ENCODE peak calls at places on chromosome 21, in five cellular contexts. Z is GM12878, Q is psoas muscle, L is tibial artery, X is heart left ventricle. G is an unnamed sample.

GRCh38 chr21:44927587-44928461 is 7.1 kb upstream of the ITGB2 start:
- DNase-seq in Q (peak), L (peak), Z (peak), X (no peak), G (peak)

GRCh38 chr21:45902292-45902995 is 79.1 kb upstream of the COL6A1 start:
- DNase-seq in L (peak), Z (no peak), Q (no peak), X (no peak), G (no peak)

GRCh38 chr21:36027352-36027751 is 33.0 kb downstream of the SETD4 start:
- DNase-seq in Z (no peak), X (no peak), Q (no peak), L (no peak), G (no peak)

GRCh38 chr21:44612029-44612486 is at the start of gene KRTAP10-8:
- DNase-seq in Q (no peak), X (no peak), Z (no peak), L (no peak), G (no peak)

GRCh38 chr21:21200103-21200938 is 202.1 kb downstream of the NCAM2 start:
- DNase-seq in X (peak), Q (peak), L (peak), Z (no peak), G (peak)

GRCh38 chr21:31630062-31630711 is 29.3 kb upstream of the SOD1 start:
- DNase-seq in Q (no peak), Z (no peak), L (no peak), X (no peak), G (no peak)

GRCh38 chr21:44370027-44370735 is 16.8 kb downstream of the TRPM2 start:
- DNase-seq in L (no peak), X (no peak), Z (no peak), Q (peak), G (no peak)

GRCh38 chr21:40507978-40508377 is 339.0 kb downstream of the DSCAM start:
- DNase-seq in Q (no peak), Z (no peak), X (no peak), L (no peak), G (no peak)

GRCh38 chr21:36065497-36066036 is 4.3 kb upstream of the CBR1 start:
- DNase-seq in X (no peak), Q (no peak), Z (no peak), L (no peak), G (no peak)

GRCh38 chr21:29470397-29470796 is 171.7 kb downstream of the BACH1 start:
- DNase-seq in Q (no peak), L (no peak), Z (no peak), X (no peak), G (no peak)

GRCh38 chr21:20627594-20627993 is 370.6 kb upstream of the NCAM2 start:
- DNase-seq in L (no peak), X (no peak), Z (no peak), Q (no peak), G (no peak)

GRCh38 chr21:44710294-44710665 is 1.1 kb downstream of the TSPEAR start:
- DNase-seq in X (no peak), Z (no peak), Q (no peak), L (no peak), G (no peak)

GRCh38 chr21:25583370-25584133 is 23.7 kb downstream of the MRPL39 start:
- DNase-seq in Z (no peak), X (no peak), Q (no peak), L (no peak), G (no peak)

GRCh38 chr21:37568415-37568814 is 201.8 kb downstream of the DYRK1A start:
- DNase-seq in X (no peak), L (no peak), Z (no peak), Q (no peak), G (no peak)

GRCh38 chr21:35730325-35730724 is 330.0 kb downstream of the SETD4 start:
- DNase-seq in Q (no peak), X (no peak), Z (no peak), L (no peak), G (no peak)

GRCh38 chr21:35316933-35317332 is 267.8 kb upstream of the RUNX1 start:
- DNase-seq in Z (no peak), Q (no peak), L (no peak), X (no peak), G (no peak)

GRCh38 chr21:30990514-30991304 is 47.6 kb downstream of the KRTAP19-8 start:
- DNase-seq in Q (no peak), X (no peak), Z (no peak), L (no peak), G (no peak)

GRCh38 chr21:36704281-36704957 is 5.5 kb downstream of the SIM2 start:
- DNase-seq in Z (no peak), L (no peak), Q (no peak), X (no peak), G (no peak)

GRCh38 chr21:37619464-37619974 is 252.9 kb downstream of the DYRK1A start:
- DNase-seq in X (peak), Z (no peak), Q (no peak), L (no peak), G (no peak)

GRCh38 chr21:40660461-40660860 is 186.5 kb downstream of the DSCAM start:
- DNase-seq in Q (no peak), L (no peak), Z (no peak), X (no peak), G (no peak)

GRCh38 chr21:36015096-36015495 is 45.2 kb downstream of the SETD4 start:
- DNase-seq in L (no peak), Q (no peak), X (no peak), Z (no peak), G (no peak)

GRCh38 chr21:35933466-35933865 is 126.9 kb downstream of the SETD4 start:
- DNase-seq in Q (peak), L (peak), X (peak), Z (no peak), G (peak)

GRCh38 chr21:45829566-45830147 is 151.9 kb upstream of the COL6A1 start:
- DNase-seq in L (no peak), X (no peak), Z (no peak), Q (no peak), G (no peak)

GRCh38 chr21:36692125-36692843 is 6.6 kb upstream of the SIM2 start:
- DNase-seq in Z (no peak), Q (no peak), X (no peak), L (no peak), G (no peak)

GRCh38 chr21:45324430-45325205 is 36.9 kb upstream of the POFUT2 start:
- DNase-seq in X (peak), Q (peak), Z (no peak), L (peak), G (no peak)

GRCh38 chr21:26007911-26008579 is 162.5 kb downstream of the APP start:
- DNase-seq in L (no peak), Q (no peak), X (no peak), Z (no peak), G (no peak)

GRCh38 chr21:14687277-14687642 is 141.1 kb upstream of the SAMSN1 start:
- DNase-seq in X (no peak), L (no peak), Z (peak), Q (no peak), G (no peak)

GRCh38 chr21:25934771-25935224 is 200.0 kb downstream of the GABPA start:
- DNase-seq in Z (no peak), L (peak), X (peak), Q (peak), G (peak)

GRCh38 chr21:31396399-31396798 is 52.3 kb upstream of the TIAM1 start:
- DNase-seq in L (no peak), Q (no peak), X (no peak), Z (no peak), G (no peak)

GRCh38 chr21:45248893-45249381 is 38.8 kb downstream of the POFUT2 start:
- DNase-seq in Q (no peak), Z (no peak), X (no peak), L (peak), G (peak)

GRCh38 chr21:37780991-37781983 is 135.0 kb downstream of the KCNJ6 start:
- DNase-seq in X (no peak), Z (no peak), Q (no peak), L (no peak), G (no peak)

GRCh38 chr21:36155603-36156338 is 853 bp upstream of the DOP1B start:
- DNase-seq in Z (no peak), Q (no peak), L (peak), X (no peak), G (peak)

GRCh38 chr21:31623664-31624063 is 35.8 kb upstream of the SOD1 start:
- DNase-seq in X (no peak), Z (no peak), Q (no peak), L (no peak), G (no peak)

GRCh38 chr21:34995979-34996303 is 53.2 kb downstream of the RUNX1 start:
- DNase-seq in Z (no peak), Q (no peak), X (no peak), L (no peak), G (no peak)

GRCh38 chr21:14825405-14826032 is 239.3 kb downstream of the NRIP1 start:
- DNase-seq in X (no peak), L (no peak), Z (peak), Q (no peak), G (no peak)

GRCh38 chr21:40819262-40819661 is 27.7 kb downstream of the DSCAM start:
- DNase-seq in X (no peak), L (no peak), Q (no peak), Z (no peak), G (no peak)

DNA sequence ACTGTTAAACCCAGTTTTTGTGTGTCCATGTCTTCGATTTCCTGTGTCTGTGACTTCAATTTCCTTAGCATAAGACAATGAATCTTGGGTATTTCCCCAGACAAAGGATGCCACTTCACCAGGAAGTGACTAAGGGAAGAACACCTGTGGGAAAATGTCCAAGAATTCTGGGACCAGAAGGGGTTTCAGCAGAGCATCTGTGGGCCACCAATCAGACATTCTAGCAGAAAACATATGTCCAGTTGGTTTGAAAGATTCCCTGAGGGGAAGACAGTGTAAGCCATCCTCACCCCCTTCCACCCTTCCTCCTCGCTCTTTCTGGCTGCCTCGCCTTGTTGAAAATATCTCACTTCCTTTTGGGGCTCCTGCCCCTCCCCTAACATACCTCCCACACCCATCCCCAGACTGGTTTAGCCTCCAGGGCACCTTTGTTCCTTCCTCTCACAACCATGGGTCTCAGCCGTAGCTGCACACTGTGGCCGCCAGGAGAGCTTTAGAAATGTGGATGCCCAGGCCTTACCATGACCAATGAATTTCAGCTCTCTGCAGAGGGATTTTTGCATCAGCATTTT is 25.5 kb upstream of the IFNAR1 start:
- DNase-seq in L (no peak), X (no peak), Q (no peak), Z (peak), G (peak)
- TF ChIP-seq CTCF in L (no peak), X (no peak), Q (no peak), Z (peak), G (no peak)

GRCh38 chr21:39084979-39085729 is 98.1 kb downstream of the PSMG1 start:
- DNase-seq in Z (no peak), X (no peak), L (peak), Q (no peak), G (no peak)

GRCh38 chr21:39085843-39086415 is 97.3 kb downstream of the PSMG1 start:
- DNase-seq in Q (no peak), Z (no peak), L (no peak), X (no peak), G (no peak)

GRCh38 chr21:39082656-39083376 is 100.4 kb downstream of the PSMG1 start:
- DNase-seq in Q (no peak), X (no peak), Z (no peak), L (no peak), G (peak)

GRCh38 chr21:39083377-39084008 is 99.8 kb downstream of the PSMG1 start:
- DNase-seq in X (no peak), Z (no peak), L (no peak), Q (no peak), G (peak)

DNA sequence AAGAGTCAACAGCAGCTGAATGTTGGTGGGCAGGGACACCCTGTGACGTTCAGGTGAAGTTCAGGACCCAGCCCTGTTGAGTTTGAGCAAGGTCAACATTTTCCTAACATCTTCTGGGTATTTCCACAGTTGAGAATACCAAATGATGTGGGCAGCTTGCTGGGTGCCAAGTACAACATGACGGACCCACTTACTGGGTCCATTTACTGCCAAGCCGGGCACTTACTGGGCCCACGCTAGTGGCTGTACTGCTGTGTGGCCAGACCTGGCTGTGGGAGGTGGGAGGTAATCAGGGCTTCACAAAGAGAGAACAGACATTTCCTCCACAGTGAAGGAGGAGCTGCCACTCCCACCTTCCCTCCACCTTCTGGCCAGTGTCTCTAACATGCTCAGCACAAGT is 99.2 kb downstream of the PSMG1 start:
- DNase-seq in L (no peak), Q (no peak), X (no peak), Z (no peak), G (no peak)
- TF ChIP-seq CTCF in L (no peak), Q (no peak), X (no peak), Z (no peak), G (no peak)

DNA sequence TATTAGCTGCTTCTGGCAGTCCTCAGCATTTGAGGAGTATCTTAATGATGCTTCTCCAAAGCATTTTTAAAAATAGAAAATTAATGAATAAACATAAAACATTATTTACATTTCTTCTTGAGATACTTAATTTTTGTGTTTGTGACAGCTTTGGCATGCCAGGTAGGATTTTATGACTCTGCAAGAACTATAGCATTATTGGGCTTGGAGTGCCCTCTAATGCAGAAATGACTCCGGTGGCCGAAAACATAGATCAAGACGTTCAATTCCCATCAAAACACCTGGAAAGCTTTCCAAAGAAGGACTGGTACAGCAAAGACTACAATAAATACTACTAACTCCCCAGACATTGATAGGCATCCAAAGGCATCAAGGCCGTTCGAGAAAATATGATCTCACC is 366.4 kb upstream of the CXADR start:
- DNase-seq in Q (no peak), Z (no peak), X (no peak), L (no peak), G (no peak)
- TF ChIP-seq CTCF in Q (no peak), Z (no peak), X (no peak), L (no peak), G (peak)

DNA sequence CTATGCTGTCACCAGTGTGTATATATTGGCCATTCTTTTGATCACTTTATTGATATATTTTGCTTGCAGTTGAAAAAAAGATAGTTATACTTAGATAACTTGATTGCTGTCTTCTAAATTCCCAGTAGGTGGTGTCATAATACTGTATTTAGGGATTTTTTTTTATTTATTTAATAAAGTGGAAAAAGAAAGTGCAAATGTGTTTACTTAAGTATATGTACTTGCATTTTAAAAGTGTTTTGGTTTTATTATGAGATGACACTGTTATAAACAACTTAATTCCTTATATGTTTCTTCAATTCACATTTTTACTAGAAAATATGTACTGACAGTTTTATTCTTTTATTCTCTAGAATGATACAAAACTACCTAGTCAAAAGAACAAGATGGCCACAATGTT is 164.8 kb downstream of the USP25 start:
- DNase-seq in Z (no peak), L (no peak), Q (no peak), X (no peak), G (no peak)
- TF ChIP-seq CTCF in Z (no peak), L (peak), Q (peak), X (peak), G (no peak)

GRCh38 chr21:42411197-42411869 is 7.6 kb downstream of the UBASH3A start:
- DNase-seq in Z (no peak), L (no peak), X (no peak), Q (no peak), G (no peak)
- TF ChIP-seq CTCF in Z (no peak), L (no peak), X (no peak), Q (no peak), G (no peak)

GRCh38 chr21:38798081-38798480 is 7.6 kb upstream of the ETS2 start:
- DNase-seq in Q (no peak), Z (no peak), X (no peak), L (no peak), G (no peak)

GRCh38 chr21:38795475-38795874 is 10.3 kb upstream of the ETS2 start:
- DNase-seq in L (no peak), Z (no peak), Q (no peak), X (no peak), G (no peak)

GRCh38 chr21:38797470-38797869 is 8.3 kb upstream of the ETS2 start:
- DNase-seq in L (no peak), Z (no peak), Q (no peak), X (no peak), G (peak)

GRCh38 chr21:38794978-38795377 is 10.8 kb upstream of the ETS2 start:
- DNase-seq in L (no peak), X (no peak), Q (no peak), Z (no peak), G (no peak)

GRCh38 chr21:38796426-38796825 is 9.3 kb upstream of the ETS2 start:
- DNase-seq in Z (no peak), X (no peak), L (no peak), Q (no peak), G (no peak)
- TF ChIP-seq CTCF in Z (peak), X (no peak), L (no peak), Q (no peak), G (no peak)

G was measured in transverse colon.